ENCODE peak calls at places on chromosomes 12 and 14, in four cellular contexts. One of them, this sample, is unnamed.

GRCh38 chr12:7787574-7788315 is 1.5 kb upstream of the NANOG start:
- DNase-seq in IMR-90: no peak
- DNase-seq in GM12878: no peak
- DNase-seq in K562: no peak
- DNase-seq in this sample: no peak

GRCh38 chr12:5201554-5202243 is 158.0 kb downstream of the KCNA5 start:
- DNase-seq in IMR-90: peak; percentile 54
- DNase-seq in GM12878: no peak
- DNase-seq in K562: peak; percentile 12
- DNase-seq in this sample: peak; percentile 18

GRCh38 chr14:29607129-29607528 is 320.5 kb downstream of the PRKD1 start:
- DNase-seq in IMR-90: no peak
- DNase-seq in GM12878: no peak
- DNase-seq in K562: no peak
- DNase-seq in this sample: no peak

GRCh38 chr12:22709292-22709691 is 84.3 kb downstream of the ETNK1 start:
- DNase-seq in IMR-90: no peak
- DNase-seq in GM12878: peak; percentile 15
- DNase-seq in K562: peak; percentile 34
- DNase-seq in this sample: peak; percentile 42

GRCh38 chr14:39417014-39417413 is 15.2 kb downstream of the FBXO33 start:
- DNase-seq in IMR-90: no peak
- DNase-seq in GM12878: no peak
- DNase-seq in K562: no peak
- DNase-seq in this sample: peak; percentile 28

GRCh38 chr14:39212034-39212433 is 21.7 kb upstream of the MIA2 start:
- DNase-seq in IMR-90: no peak
- DNase-seq in GM12878: no peak
- DNase-seq in K562: no peak
- DNase-seq in this sample: no peak

GRCh38 chr12:6963741-6964446 is 6.6 kb downstream of the PHB2 start:
- DNase-seq in IMR-90: no peak
- DNase-seq in GM12878: no peak
- DNase-seq in K562: no peak
- DNase-seq in this sample: no peak

GRCh38 chr12:104958946-104959841 is 1.1 kb upstream of the SLC41A2 start:
- DNase-seq in IMR-90: peak; percentile 51
- DNase-seq in GM12878: no peak
- DNase-seq in K562: peak; percentile 45
- DNase-seq in this sample: no peak

GRCh38 chr12:39331539-39332261 is 111.2 kb downstream of the KIF21A start:
- DNase-seq in IMR-90: no peak
- DNase-seq in GM12878: no peak
- DNase-seq in K562: no peak
- DNase-seq in this sample: no peak

GRCh38 chr12:57632369-57632897 is 568 bp downstream of the B4GALNT1 start:
- DNase-seq in IMR-90: no peak
- DNase-seq in GM12878: no peak
- DNase-seq in K562: peak; percentile 76
- DNase-seq in this sample: peak; percentile 43

GRCh38 chr12:57631566-57632368 is 1.2 kb downstream of the B4GALNT1 start:
- DNase-seq in IMR-90: no peak
- DNase-seq in GM12878: no peak
- DNase-seq in K562: no peak
- DNase-seq in this sample: no peak

GRCh38 chr12:57632898-57633825 is at the start of gene B4GALNT1:
- DNase-seq in IMR-90: peak; percentile 45
- DNase-seq in GM12878: no peak
- DNase-seq in K562: peak; percentile 80
- DNase-seq in this sample: peak; percentile 86

GRCh38 chr12:57629897-57630471 is 3.0 kb downstream of the B4GALNT1 start:
- DNase-seq in IMR-90: no peak
- DNase-seq in GM12878: no peak
- DNase-seq in K562: no peak
- DNase-seq in this sample: no peak

GRCh38 chr12:57630891-57631433 is 2.0 kb downstream of the B4GALNT1 start:
- DNase-seq in IMR-90: no peak
- DNase-seq in GM12878: no peak
- DNase-seq in K562: no peak
- DNase-seq in this sample: no peak
- TF ChIP-seq ELK1 in IMR-90: no peak
- TF ChIP-seq ELK1 in GM12878: no peak
- TF ChIP-seq ELK1 in K562: no peak
- TF ChIP-seq ELK1 in this sample: no peak

GRCh38 chr12:132152411-132152821 is 8.2 kb downstream of the NOC4L start:
- DNase-seq in IMR-90: no peak
- DNase-seq in GM12878: no peak
- DNase-seq in K562: no peak
- DNase-seq in this sample: no peak

GRCh38 chr12:132150780-132151144 is 6.5 kb downstream of the NOC4L start:
- DNase-seq in IMR-90: no peak
- DNase-seq in GM12878: no peak
- DNase-seq in K562: no peak
- DNase-seq in this sample: no peak

GRCh38 chr12:132151766-132152410 is 7.6 kb downstream of the NOC4L start:
- DNase-seq in IMR-90: no peak
- DNase-seq in GM12878: no peak
- DNase-seq in K562: no peak
- DNase-seq in this sample: no peak

GRCh38 chr12:132152921-132153321 is 8.7 kb downstream of the NOC4L start:
- DNase-seq in IMR-90: no peak
- DNase-seq in GM12878: no peak
- DNase-seq in K562: no peak
- DNase-seq in this sample: no peak

DNA sequence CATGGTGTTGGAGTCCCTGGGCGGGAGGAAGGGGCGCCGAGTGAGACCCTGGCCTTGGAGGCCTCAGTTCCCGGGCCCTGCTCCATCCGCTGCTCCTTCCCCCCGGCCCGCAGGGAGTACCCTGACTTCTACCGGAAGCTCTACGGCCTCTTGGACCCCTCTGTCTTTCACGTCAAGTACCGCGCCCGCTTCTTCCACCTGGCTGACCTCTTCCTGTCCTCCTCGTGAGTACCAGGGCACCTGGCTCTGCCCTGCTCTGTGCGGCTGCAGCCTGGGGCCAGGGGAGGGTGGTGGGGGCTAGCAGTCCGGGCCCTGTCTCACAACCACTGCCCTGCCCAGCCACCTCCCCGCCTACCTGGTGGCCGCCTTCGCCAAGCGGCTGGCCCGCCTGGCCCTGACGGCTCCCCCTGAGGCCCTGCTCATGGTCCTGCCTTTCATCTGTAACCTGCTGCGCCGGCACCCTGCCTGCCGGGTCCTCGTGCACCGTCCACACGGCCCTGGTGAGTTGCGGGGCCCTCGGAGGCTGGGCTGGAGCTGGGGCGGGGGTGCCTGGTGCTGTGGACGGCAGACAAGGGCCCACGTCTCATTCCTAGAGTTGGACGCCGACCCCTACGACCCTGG is 7.0 kb downstream of the NOC4L start:
- DNase-seq in IMR-90: no peak
- DNase-seq in GM12878: no peak
- DNase-seq in K562: no peak
- DNase-seq in this sample: no peak
- TF ChIP-seq ELK1 in IMR-90: no peak
- TF ChIP-seq ELK1 in GM12878: no peak
- TF ChIP-seq ELK1 in K562: no peak
- TF ChIP-seq ELK1 in this sample: no peak

DNA sequence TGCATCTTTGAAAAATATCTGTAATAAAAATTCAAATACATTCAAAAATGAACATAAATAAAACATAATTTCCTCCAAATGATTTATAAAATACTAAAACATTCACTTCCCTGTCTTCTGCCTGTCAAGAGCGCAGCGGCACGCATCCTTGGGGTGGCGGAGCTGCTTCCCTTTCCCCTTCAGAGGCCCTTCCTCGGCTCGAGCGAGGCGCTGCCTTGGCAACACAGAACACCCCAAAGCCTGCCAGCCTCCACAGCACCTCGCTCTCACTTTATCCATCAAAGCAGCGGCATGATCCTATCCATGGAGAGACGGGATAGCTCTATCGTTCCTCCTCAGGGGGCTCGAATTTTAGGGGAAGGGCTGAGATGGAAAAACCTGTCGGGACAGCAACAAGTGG is 146.2 kb downstream of the GXYLT1 start:
- DNase-seq in IMR-90: no peak
- DNase-seq in GM12878: no peak
- DNase-seq in K562: no peak
- DNase-seq in this sample: no peak
- TF ChIP-seq ELK1 in IMR-90: no peak
- TF ChIP-seq ELK1 in GM12878: no peak
- TF ChIP-seq ELK1 in K562: no peak
- TF ChIP-seq ELK1 in this sample: no peak

GRCh38 chr14:76022991-76023390 is 37.4 kb downstream of the IFT43 start:
- DNase-seq in IMR-90: peak; percentile 7
- DNase-seq in GM12878: no peak
- DNase-seq in K562: no peak
- DNase-seq in this sample: no peak
- TF ChIP-seq ELK1 in IMR-90: no peak
- TF ChIP-seq ELK1 in GM12878: no peak
- TF ChIP-seq ELK1 in K562: no peak
- TF ChIP-seq ELK1 in this sample: no peak

GRCh38 chr14:80358112-80358511 is 146.8 kb upstream of the DIO2 start:
- DNase-seq in IMR-90: no peak
- DNase-seq in GM12878: no peak
- DNase-seq in K562: no peak
- DNase-seq in this sample: no peak

GRCh38 chr14:80350707-80351106 is 139.4 kb upstream of the DIO2 start:
- DNase-seq in IMR-90: peak; percentile 52
- DNase-seq in GM12878: no peak
- DNase-seq in K562: no peak
- DNase-seq in this sample: no peak

GRCh38 chr14:80356413-80356812 is 145.1 kb upstream of the DIO2 start:
- DNase-seq in IMR-90: peak; percentile 40
- DNase-seq in GM12878: no peak
- DNase-seq in K562: no peak
- DNase-seq in this sample: no peak
- TF ChIP-seq ELK1 in IMR-90: no peak
- TF ChIP-seq ELK1 in GM12878: no peak
- TF ChIP-seq ELK1 in K562: no peak
- TF ChIP-seq ELK1 in this sample: no peak

GRCh38 chr12:129789921-129790320 is 113.9 kb downstream of the TMEM132D start:
- DNase-seq in IMR-90: no peak
- DNase-seq in GM12878: no peak
- DNase-seq in K562: no peak
- DNase-seq in this sample: no peak
- TF ChIP-seq ELK1 in IMR-90: no peak
- TF ChIP-seq ELK1 in GM12878: no peak
- TF ChIP-seq ELK1 in K562: no peak
- TF ChIP-seq ELK1 in this sample: no peak